ENCODE peak calls at places on chromosome 3, in nine cellular contexts. G, K, X, M, R, U, E, P and N are unnamed samples.

GRCh38 chr3:187986514-187986934 is 167.4 kb upstream of the LPP start:
- DNase-seq in G (no peak), K (peak; percentile 25), X (no peak), M (peak; percentile 84), R (no peak), U (no peak), E (peak; percentile 69), P (no peak), N (no peak)

GRCh38 chr3:58044656-58045055 is 36.4 kb downstream of the FLNB start:
- DNase-seq in G (no peak), K (no peak), X (no peak), M (peak; percentile 52), R (no peak), U (no peak), E (no peak), P (no peak), N (no peak)

GRCh38 chr3:43503067-43503728 is 118.6 kb downstream of the ANO10 start:
- DNase-seq in G (no peak), K (no peak), X (no peak), M (no peak), R (no peak), U (no peak), E (no peak), P (no peak), N (no peak)

GRCh38 chr3:32306072-32306471 is 67.6 kb downstream of the CMTM8 start:
- DNase-seq in G (no peak), K (no peak), X (no peak), M (no peak), R (no peak), U (no peak), E (no peak), P (no peak), N (no peak)

GRCh38 chr3:12522721-12523120 is 22.6 kb downstream of the MKRN2OS start:
- DNase-seq in G (no peak), K (no peak), X (no peak), M (no peak), R (no peak), U (no peak), E (no peak), P (no peak), N (no peak)

GRCh38 chr3:150319900-150320299 is 88.2 kb upstream of the TSC22D2 start:
- DNase-seq in G (no peak), K (no peak), X (no peak), M (peak; percentile 87), R (no peak), U (no peak), E (no peak), P (no peak), N (no peak)

GRCh38 chr3:63519426-63519825 is 133.0 kb upstream of the SNTN start:
- DNase-seq in G (no peak), K (no peak), X (no peak), M (no peak), R (no peak), U (no peak), E (no peak), P (no peak), N (no peak)

GRCh38 chr3:129181834-129182233 is 1.9 kb downstream of the CNBP start:
- DNase-seq in G (no peak), K (no peak), X (no peak), M (no peak), R (no peak), U (no peak), E (no peak), P (no peak), N (no peak)

GRCh38 chr3:71580636-71581215 is 2.8 kb downstream of the FOXP1 start:
- DNase-seq in G (no peak), K (no peak), X (no peak), M (no peak), R (no peak), U (no peak), E (no peak), P (no peak), N (no peak)

GRCh38 chr3:122149228-122149627 is 34.2 kb upstream of the CASR start:
- DNase-seq in G (no peak), K (no peak), X (no peak), M (no peak), R (no peak), U (no peak), E (no peak), P (no peak), N (no peak)

GRCh38 chr3:48130321-48130881 is 57.8 kb downstream of the CDC25A start:
- DNase-seq in G (no peak), K (no peak), X (no peak), M (peak; percentile 68), R (no peak), U (peak; percentile 55), E (no peak), P (no peak), N (no peak)

GRCh38 chr3:183122257-183122932 is 23.1 kb upstream of the MCCC1 start:
- DNase-seq in G (no peak), K (no peak), X (no peak), M (peak; percentile 71), R (no peak), U (no peak), E (no peak), P (no peak), N (no peak)

GRCh38 chr3:119976214-119976613 is 118.0 kb downstream of the GSK3B start:
- DNase-seq in G (no peak), K (no peak), X (no peak), M (no peak), R (no peak), U (no peak), E (no peak), P (no peak), N (no peak)

GRCh38 chr3:101809178-101810022 is 30.4 kb downstream of the NXPE3 start:
- DNase-seq in G (no peak), K (no peak), X (no peak), M (peak; percentile 43), R (no peak), U (no peak), E (no peak), P (no peak), N (no peak)

GRCh38 chr3:193861036-193861435 is 268.0 kb downstream of the OPA1 start:
- DNase-seq in G (no peak), K (no peak), X (no peak), M (no peak), R (no peak), U (no peak), E (no peak), P (no peak), N (no peak)

GRCh38 chr3:78757734-78758133 is 1010.1 kb downstream of the ROBO1 start:
- DNase-seq in G (no peak), K (no peak), X (no peak), M (no peak), R (no peak), U (no peak), E (no peak), P (no peak), N (no peak)

GRCh38 chr3:52532838-52533622 is 627 bp downstream of the NT5DC2 start:
- DNase-seq in G (peak; percentile 90), K (no peak), X (peak; percentile 57), M (peak; percentile 44), R (no peak), U (peak; percentile 60), E (peak; percentile 36), P (no peak), N (no peak)

GRCh38 chr3:141431411-141432378 is 55.1 kb upstream of the RASA2 start:
- DNase-seq in G (no peak), K (no peak), X (no peak), M (no peak), R (no peak), U (no peak), E (no peak), P (no peak), N (no peak)

GRCh38 chr3:184160456-184160855 is 5.3 kb downstream of the DVL3 start:
- DNase-seq in G (no peak), K (no peak), X (no peak), M (peak; percentile 11), R (no peak), U (no peak), E (no peak), P (no peak), N (no peak)

GRCh38 chr3:123143669-123144411 is 57.9 kb upstream of the SEC22A start:
- DNase-seq in G (no peak), K (no peak), X (peak; percentile 35), M (peak; percentile 22), R (no peak), U (no peak), E (no peak), P (no peak), N (no peak)

GRCh38 chr3:39113291-39113690 is 5.8 kb downstream of the TTC21A start:
- DNase-seq in G (peak; percentile 53), K (no peak), X (no peak), M (no peak), R (no peak), U (no peak), E (no peak), P (no peak), N (no peak)

GRCh38 chr3:172538368-172539264 is 15.4 kb upstream of the TNFSF10 start:
- DNase-seq in G (no peak), K (no peak), X (no peak), M (no peak), R (no peak), U (no peak), E (no peak), P (no peak), N (no peak)